ENCODE peak calls at places on chromosomes 1 and 21, in seven cellular contexts. One of them, this sample, is unnamed.

GRCh38 chr1:20074725-20075171 is 4.8 kb downstream of the PLA2G5 start:
- DNase-seq in neuronal stem cell: no peak
- DNase-seq in IMR-90: no peak
- DNase-seq in H9: no peak
- DNase-seq in mesenchymal stem cell: no peak
- DNase-seq in mesendoderm: no peak
- DNase-seq in H1: no peak
- DNase-seq in this sample: no peak

GRCh38 chr1:22428672-22429071 is 23.0 kb upstream of the ZBTB40 start:
- DNase-seq in neuronal stem cell: no peak
- DNase-seq in IMR-90: peak; percentile 59
- DNase-seq in H9: no peak
- DNase-seq in mesenchymal stem cell: peak; percentile 66
- DNase-seq in mesendoderm: peak; percentile 77
- DNase-seq in H1: no peak
- DNase-seq in this sample: peak; percentile 68

GRCh38 chr1:42730988-42731387 is 9.0 kb downstream of the CLDN19 start:
- DNase-seq in neuronal stem cell: no peak
- DNase-seq in IMR-90: no peak
- DNase-seq in H9: no peak
- DNase-seq in mesenchymal stem cell: no peak
- DNase-seq in mesendoderm: peak; percentile 64
- DNase-seq in H1: no peak
- DNase-seq in this sample: peak; percentile 64

GRCh38 chr1:14970115-14970798 is 183.3 kb upstream of the TMEM51 start:
- DNase-seq in neuronal stem cell: no peak
- DNase-seq in IMR-90: peak; percentile 87
- DNase-seq in H9: peak; percentile 54
- DNase-seq in mesenchymal stem cell: peak; percentile 87
- DNase-seq in mesendoderm: peak; percentile 86
- DNase-seq in H1: no peak
- DNase-seq in this sample: peak; percentile 76

GRCh38 chr1:1059494-1060280 is 14.4 kb downstream of the RNF223 start:
- DNase-seq in neuronal stem cell: peak; percentile 87
- DNase-seq in IMR-90: peak; percentile 53
- DNase-seq in H9: peak; percentile 87
- DNase-seq in mesenchymal stem cell: peak; percentile 70
- DNase-seq in mesendoderm: peak; percentile 73
- DNase-seq in H1: no peak
- DNase-seq in this sample: peak; percentile 72

GRCh38 chr1:9360371-9361064 is 67.8 kb downstream of the SPSB1 start:
- DNase-seq in neuronal stem cell: no peak
- DNase-seq in IMR-90: no peak
- DNase-seq in H9: no peak
- DNase-seq in mesenchymal stem cell: no peak
- DNase-seq in mesendoderm: no peak
- DNase-seq in H1: no peak
- DNase-seq in this sample: no peak

GRCh38 chr21:30831194-30831765 is 1.7 kb upstream of the KRTAP7-1 start:
- DNase-seq in neuronal stem cell: peak; percentile 8
- DNase-seq in IMR-90: no peak
- DNase-seq in H9: peak; percentile 53
- DNase-seq in mesenchymal stem cell: no peak
- DNase-seq in mesendoderm: peak; percentile 85
- DNase-seq in H1: peak; percentile 21
- DNase-seq in this sample: peak; percentile 63

GRCh38 chr1:153260473-153260979 is 1.0 kb downstream of the LORICRIN start:
- DNase-seq in neuronal stem cell: no peak
- DNase-seq in IMR-90: no peak
- DNase-seq in H9: no peak
- DNase-seq in mesenchymal stem cell: no peak
- DNase-seq in mesendoderm: no peak
- DNase-seq in H1: no peak
- DNase-seq in this sample: no peak

GRCh38 chr1:22101995-22102394 is 40.9 kb downstream of the WNT4 start:
- DNase-seq in neuronal stem cell: no peak
- DNase-seq in IMR-90: no peak
- DNase-seq in H9: no peak
- DNase-seq in mesenchymal stem cell: no peak
- DNase-seq in mesendoderm: no peak
- DNase-seq in H1: no peak
- DNase-seq in this sample: no peak

GRCh38 chr1:227939791-227940771 is 7.7 kb downstream of the WNT9A start:
- DNase-seq in neuronal stem cell: no peak
- DNase-seq in IMR-90: no peak
- DNase-seq in H9: no peak
- DNase-seq in mesenchymal stem cell: no peak
- DNase-seq in mesendoderm: no peak
- DNase-seq in H1: no peak
- DNase-seq in this sample: no peak

GRCh38 chr1:202964755-202965440 is 2.2 kb downstream of the CYB5R1 start:
- DNase-seq in neuronal stem cell: no peak
- DNase-seq in IMR-90: peak; percentile 79
- DNase-seq in H9: no peak
- DNase-seq in mesenchymal stem cell: peak; percentile 45
- DNase-seq in mesendoderm: peak; percentile 60
- DNase-seq in H1: no peak
- DNase-seq in this sample: peak; percentile 53

GRCh38 chr1:205585835-205586785 is 45.7 kb downstream of the ELK4 start:
- DNase-seq in neuronal stem cell: no peak
- DNase-seq in IMR-90: no peak
- DNase-seq in H9: peak; percentile 31
- DNase-seq in mesenchymal stem cell: no peak
- DNase-seq in mesendoderm: no peak
- DNase-seq in H1: no peak
- DNase-seq in this sample: no peak

GRCh38 chr1:195898924-195899323 is 709.3 kb downstream of the KCNT2 start:
- DNase-seq in neuronal stem cell: no peak
- DNase-seq in IMR-90: no peak
- DNase-seq in H9: no peak
- DNase-seq in mesenchymal stem cell: no peak
- DNase-seq in mesendoderm: peak; percentile 23
- DNase-seq in H1: no peak
- DNase-seq in this sample: no peak

GRCh38 chr1:26029864-26030481 is 8.4 kb downstream of the EXTL1 start:
- DNase-seq in neuronal stem cell: no peak
- DNase-seq in IMR-90: no peak
- DNase-seq in H9: no peak
- DNase-seq in mesenchymal stem cell: no peak
- DNase-seq in mesendoderm: peak; percentile 55
- DNase-seq in H1: no peak
- DNase-seq in this sample: peak; percentile 32

GRCh38 chr21:32334980-32335471 is 36.4 kb downstream of the MRAP start:
- DNase-seq in neuronal stem cell: no peak
- DNase-seq in IMR-90: no peak
- DNase-seq in H9: peak; percentile 27
- DNase-seq in mesenchymal stem cell: peak; percentile 3
- DNase-seq in mesendoderm: peak; percentile 61
- DNase-seq in H1: no peak
- DNase-seq in this sample: no peak

GRCh38 chr1:6491480-6491962 is at the start of gene PLEKHG5:
- DNase-seq in neuronal stem cell: no peak
- DNase-seq in IMR-90: peak; percentile 86
- DNase-seq in H9: peak; percentile 71
- DNase-seq in mesenchymal stem cell: peak; percentile 78
- DNase-seq in mesendoderm: peak; percentile 90
- DNase-seq in H1: peak; percentile 59
- DNase-seq in this sample: peak; percentile 23

GRCh38 chr1:33925586-33925985 is 61.7 kb downstream of the HMGB4 start:
- DNase-seq in neuronal stem cell: no peak
- DNase-seq in IMR-90: no peak
- DNase-seq in H9: no peak
- DNase-seq in mesenchymal stem cell: no peak
- DNase-seq in mesendoderm: peak; percentile 30
- DNase-seq in H1: no peak
- DNase-seq in this sample: no peak

GRCh38 chr1:60388092-60388987 is 314.8 kb upstream of the C1orf87 start:
- DNase-seq in neuronal stem cell: no peak
- DNase-seq in IMR-90: no peak
- DNase-seq in H9: no peak
- DNase-seq in mesenchymal stem cell: no peak
- DNase-seq in mesendoderm: peak; percentile 39
- DNase-seq in H1: no peak
- DNase-seq in this sample: no peak

GRCh38 chr1:30730351-30731108 is 7.1 kb upstream of the MATN1 start:
- DNase-seq in neuronal stem cell: no peak
- DNase-seq in IMR-90: no peak
- DNase-seq in H9: no peak
- DNase-seq in mesenchymal stem cell: no peak
- DNase-seq in mesendoderm: no peak
- DNase-seq in H1: no peak
- DNase-seq in this sample: no peak

GRCh38 chr1:2560299-2561073 is 4.3 kb downstream of the TNFRSF14 start:
- DNase-seq in neuronal stem cell: no peak
- DNase-seq in IMR-90: no peak
- DNase-seq in H9: no peak
- DNase-seq in mesenchymal stem cell: no peak
- DNase-seq in mesendoderm: no peak
- DNase-seq in H1: no peak
- DNase-seq in this sample: no peak

GRCh38 chr1:52633291-52633754 is 355 bp downstream of the SHISAL2A start:
- DNase-seq in neuronal stem cell: peak; percentile 31
- DNase-seq in IMR-90: no peak
- DNase-seq in H9: peak; percentile 59
- DNase-seq in mesenchymal stem cell: no peak
- DNase-seq in mesendoderm: peak; percentile 61
- DNase-seq in H1: no peak
- DNase-seq in this sample: no peak

GRCh38 chr21:16029065-16029464 is 299.3 kb downstream of the USP25 start:
- DNase-seq in neuronal stem cell: no peak
- DNase-seq in IMR-90: no peak
- DNase-seq in H9: no peak
- DNase-seq in mesenchymal stem cell: no peak
- DNase-seq in mesendoderm: no peak
- DNase-seq in H1: no peak
- DNase-seq in this sample: no peak
- H3K23ac ChIP-seq in neuronal stem cell: no peak overlapping the region
- H3K23ac ChIP-seq in IMR-90: no peak overlapping the region
- H3K23ac ChIP-seq in H9: no peak overlapping the region
- H3K23ac ChIP-seq in mesenchymal stem cell: no peak overlapping the region
- H3K23ac ChIP-seq in mesendoderm: no peak overlapping the region
- H3K23ac ChIP-seq in H1: no peak overlapping the region
- H3K23ac ChIP-seq in this sample: no peak overlapping the region

GRCh38 chr1:116506132-116507004 is 64.5 kb downstream of the CD58 start:
- DNase-seq in neuronal stem cell: no peak
- DNase-seq in IMR-90: no peak
- DNase-seq in H9: no peak
- DNase-seq in mesenchymal stem cell: no peak
- DNase-seq in mesendoderm: no peak
- DNase-seq in H1: no peak
- DNase-seq in this sample: no peak
- H3K27ac ChIP-seq in neuronal stem cell: no peak overlapping the region
- H3K27ac ChIP-seq in IMR-90: no peak overlapping the region
- H3K27ac ChIP-seq in H9: no peak overlapping the region
- H3K27ac ChIP-seq in mesenchymal stem cell: no peak overlapping the region
- H3K27ac ChIP-seq in mesendoderm: no peak overlapping the region
- H3K27ac ChIP-seq in H1: no peak overlapping the region
- H3K27ac ChIP-seq in this sample: no peak overlapping the region

GRCh38 chr1:180000575-180000974 is 46.0 kb downstream of the CEP350 start:
- DNase-seq in neuronal stem cell: no peak
- DNase-seq in IMR-90: no peak
- DNase-seq in H9: no peak
- DNase-seq in mesenchymal stem cell: no peak
- DNase-seq in mesendoderm: no peak
- DNase-seq in H1: no peak
- DNase-seq in this sample: no peak

GRCh38 chr1:180002437-180002836 is 47.8 kb downstream of the CEP350 start:
- DNase-seq in neuronal stem cell: no peak
- DNase-seq in IMR-90: peak; percentile 4
- DNase-seq in H9: no peak
- DNase-seq in mesenchymal stem cell: no peak
- DNase-seq in mesendoderm: no peak
- DNase-seq in H1: no peak
- DNase-seq in this sample: no peak

GRCh38 chr1:180003026-180003695 is 48.6 kb downstream of the CEP350 start:
- DNase-seq in neuronal stem cell: no peak
- DNase-seq in IMR-90: no peak
- DNase-seq in H9: no peak
- DNase-seq in mesenchymal stem cell: no peak
- DNase-seq in mesendoderm: no peak
- DNase-seq in H1: no peak
- DNase-seq in this sample: no peak
- H3K4me1 ChIP-seq in neuronal stem cell: no peaks in the 10 kb centered on the region
- H3K4me1 ChIP-seq in IMR-90: peaks cover 3% of the 10 kb centered on the region
- H3K4me1 ChIP-seq in H9: no peaks in the 10 kb centered on the region
- H3K4me1 ChIP-seq in mesenchymal stem cell: no peaks in the 10 kb centered on the region
- H3K4me1 ChIP-seq in mesendoderm: no peaks in the 10 kb centered on the region
- H3K4me1 ChIP-seq in H1: no peaks in the 10 kb centered on the region
- H3K4me1 ChIP-seq in this sample: no peaks in the 10 kb centered on the region

GRCh38 chr1:230253150-230253549 is 173.0 kb downstream of the PGBD5 start:
- DNase-seq in neuronal stem cell: no peak
- DNase-seq in IMR-90: no peak
- DNase-seq in H9: no peak
- DNase-seq in mesenchymal stem cell: no peak
- DNase-seq in mesendoderm: no peak
- DNase-seq in H1: no peak
- DNase-seq in this sample: no peak

GRCh38 chr1:230254265-230254664 is 171.9 kb downstream of the PGBD5 start:
- DNase-seq in neuronal stem cell: no peak
- DNase-seq in IMR-90: no peak
- DNase-seq in H9: no peak
- DNase-seq in mesenchymal stem cell: no peak
- DNase-seq in mesendoderm: no peak
- DNase-seq in H1: no peak
- DNase-seq in this sample: no peak

GRCh38 chr1:230250061-230250460 is 176.1 kb downstream of the PGBD5 start:
- DNase-seq in neuronal stem cell: no peak
- DNase-seq in IMR-90: no peak
- DNase-seq in H9: no peak
- DNase-seq in mesenchymal stem cell: no peak
- DNase-seq in mesendoderm: no peak
- DNase-seq in H1: no peak
- DNase-seq in this sample: no peak

GRCh38 chr1:230250676-230251075 is 175.5 kb downstream of the PGBD5 start:
- DNase-seq in neuronal stem cell: no peak
- DNase-seq in IMR-90: no peak
- DNase-seq in H9: peak; percentile 26
- DNase-seq in mesenchymal stem cell: no peak
- DNase-seq in mesendoderm: peak; percentile 41
- DNase-seq in H1: no peak
- DNase-seq in this sample: no peak

DNA sequence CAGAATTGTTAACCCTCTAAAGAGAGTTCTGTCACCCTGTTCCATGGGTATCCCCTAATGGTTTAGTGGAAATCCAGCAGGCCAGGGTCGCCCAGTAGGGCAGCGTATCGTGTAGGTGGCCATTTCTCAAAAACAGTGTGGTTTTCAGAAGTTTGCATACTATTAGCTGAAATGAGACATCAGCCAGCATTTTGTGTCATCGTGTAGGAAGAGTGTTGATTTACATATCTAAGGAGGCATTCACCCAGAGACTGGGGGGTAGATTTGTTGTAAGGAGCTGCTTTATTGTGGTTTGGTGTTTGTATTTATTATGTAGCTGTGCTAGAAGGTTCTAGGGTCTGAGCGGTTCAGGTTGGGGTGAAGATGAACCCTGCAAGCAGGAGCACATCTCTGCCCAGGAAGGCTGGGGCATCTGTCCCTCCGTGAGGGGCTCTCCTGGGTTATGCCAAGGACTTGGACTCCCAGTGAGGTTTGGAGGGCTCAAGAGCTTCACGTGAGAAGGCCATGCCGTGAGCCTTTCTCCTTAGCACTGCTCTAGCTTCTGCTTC is 174.4 kb downstream of the PGBD5 start:
- DNase-seq in neuronal stem cell: no peak
- DNase-seq in IMR-90: no peak
- DNase-seq in H9: peak; percentile 24
- DNase-seq in mesenchymal stem cell: no peak
- DNase-seq in mesendoderm: no peak
- DNase-seq in H1: no peak
- DNase-seq in this sample: no peak
- H3K23ac ChIP-seq in neuronal stem cell: no peak overlapping the region
- H3K23ac ChIP-seq in IMR-90: no peak overlapping the region
- H3K23ac ChIP-seq in H9: no peak overlapping the region
- H3K23ac ChIP-seq in mesenchymal stem cell: no peak overlapping the region
- H3K23ac ChIP-seq in mesendoderm: no peak overlapping the region
- H3K23ac ChIP-seq in H1: no peak overlapping the region
- H3K23ac ChIP-seq in this sample: no peak overlapping the region

This sample was measured in trophoblast cell.